ENCODE peak calls at places on chromosomes 11 and 22, in ten cellular contexts. R is osteocyte; H is fibroblast of mammary gland; D is tibial nerve; E is A549; J is CD8-positive, alpha-beta T cell; S is AG09309; N is astrocyte of the cerebellum; W is GM12865; C is prostate gland. Z is an unnamed sample.

GRCh38 chr22:44359496-44360110 is 46.9 kb upstream of the SHISAL1 start:
- DNase-seq in J (no peak), D (no peak), R (no peak), N (no peak), W (no peak), E (no peak), H (no peak), S (no peak), C (no peak), Z (no peak)

GRCh38 chr22:30636226-30637077 is 871 bp downstream of the SLC35E4 start:
- DNase-seq in H (peak; percentile 11), W (peak; percentile 70), J (peak; percentile 56), C (peak; percentile 7), N (no peak), E (peak; percentile 15), S (no peak), R (no peak), D (no peak), Z (peak; percentile 47)

GRCh38 chr11:99934008-99934407 is 753.1 kb upstream of the ARHGAP42 start:
- DNase-seq in W (no peak), D (no peak), C (no peak), H (peak; percentile 24), J (no peak), N (no peak), E (no peak), S (no peak), R (no peak), Z (no peak)

GRCh38 chr11:116536416-116536815 is 236.4 kb downstream of the BUD13 start:
- DNase-seq in J (no peak), D (no peak), E (no peak), W (no peak), S (no peak), N (no peak), H (no peak), C (no peak), R (no peak), Z (no peak)

GRCh38 chr22:41367680-41368542 is 13.8 kb upstream of the TEF start:
- DNase-seq in N (no peak), S (peak; percentile 34), R (no peak), J (no peak), E (no peak), C (peak; percentile 23), H (peak; percentile 12), W (no peak), D (peak; percentile 52), Z (peak; percentile 20)

GRCh38 chr11:30488304-30488998 is 97.7 kb downstream of the MPPED2 start:
- DNase-seq in H (no peak), W (no peak), R (no peak), N (peak; percentile 34), C (peak; percentile 85), D (no peak), S (no peak), J (no peak), E (peak; percentile 3), Z (peak; percentile 6)

GRCh38 chr22:48342732-48343131 is 1484.9 kb downstream of the BRD1 start:
- DNase-seq in S (no peak), R (no peak), J (no peak), W (no peak), N (no peak), H (no peak), C (no peak), E (no peak), D (no peak), Z (no peak)

GRCh38 chr22:39205344-39206021 is 39.3 kb downstream of the PDGFB start:
- DNase-seq in R (no peak), E (peak; percentile 65), S (no peak), H (peak; percentile 75), W (peak; percentile 50), N (no peak), C (no peak), J (peak; percentile 76), D (no peak), Z (peak; percentile 78)

GRCh38 chr11:19244084-19244483 is 3.3 kb upstream of the E2F8 start:
- DNase-seq in W (no peak), S (no peak), E (no peak), J (no peak), D (no peak), R (no peak), N (no peak), H (peak; percentile 53), C (peak; percentile 51), Z (peak; percentile 86)

GRCh38 chr11:19245351-19245750 is 4.6 kb upstream of the E2F8 start:
- DNase-seq in H (no peak), W (no peak), S (no peak), R (no peak), E (no peak), D (no peak), C (no peak), J (no peak), N (no peak), Z (no peak)

GRCh38 chr11:19243143-19243542 is 2.4 kb upstream of the E2F8 start:
- DNase-seq in E (no peak), N (no peak), D (no peak), S (no peak), R (no peak), W (no peak), J (no peak), C (no peak), H (no peak), Z (no peak)

GRCh38 chr11:19243601-19244000 is 2.9 kb upstream of the E2F8 start:
- DNase-seq in W (no peak), C (no peak), H (no peak), D (no peak), N (no peak), E (no peak), J (no peak), R (no peak), S (no peak), Z (no peak)

DNA sequence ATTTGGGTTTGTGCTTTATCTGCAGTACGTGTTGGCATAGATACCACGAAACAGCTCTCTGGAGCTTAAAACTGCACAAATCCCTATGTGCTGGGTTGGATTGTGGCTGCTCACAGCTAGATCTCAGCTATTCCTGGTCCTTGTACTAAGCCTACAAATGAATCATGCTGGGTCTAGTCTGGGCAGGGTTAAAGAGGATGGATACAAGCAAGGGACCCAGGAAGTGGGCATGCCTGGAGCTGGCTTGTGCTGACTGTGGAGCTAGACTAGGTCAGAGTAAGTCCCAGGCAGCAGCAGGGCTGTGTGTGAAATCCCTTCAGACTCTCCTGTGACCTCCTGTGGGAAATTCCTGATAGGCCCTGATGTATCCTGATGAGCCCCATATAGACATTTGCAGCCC is 3.9 kb upstream of the E2F8 start:
- DNase-seq in E (no peak), D (no peak), S (no peak), J (no peak), H (no peak), C (no peak), N (no peak), W (no peak), R (no peak), Z (peak; percentile 90)
- TF ChIP-seq CTCF in E (no peak), D (no peak), S (no peak), J (no peak), H (no peak), C (no peak), N (no peak), W (no peak), R (no peak), Z (no peak)

DNA sequence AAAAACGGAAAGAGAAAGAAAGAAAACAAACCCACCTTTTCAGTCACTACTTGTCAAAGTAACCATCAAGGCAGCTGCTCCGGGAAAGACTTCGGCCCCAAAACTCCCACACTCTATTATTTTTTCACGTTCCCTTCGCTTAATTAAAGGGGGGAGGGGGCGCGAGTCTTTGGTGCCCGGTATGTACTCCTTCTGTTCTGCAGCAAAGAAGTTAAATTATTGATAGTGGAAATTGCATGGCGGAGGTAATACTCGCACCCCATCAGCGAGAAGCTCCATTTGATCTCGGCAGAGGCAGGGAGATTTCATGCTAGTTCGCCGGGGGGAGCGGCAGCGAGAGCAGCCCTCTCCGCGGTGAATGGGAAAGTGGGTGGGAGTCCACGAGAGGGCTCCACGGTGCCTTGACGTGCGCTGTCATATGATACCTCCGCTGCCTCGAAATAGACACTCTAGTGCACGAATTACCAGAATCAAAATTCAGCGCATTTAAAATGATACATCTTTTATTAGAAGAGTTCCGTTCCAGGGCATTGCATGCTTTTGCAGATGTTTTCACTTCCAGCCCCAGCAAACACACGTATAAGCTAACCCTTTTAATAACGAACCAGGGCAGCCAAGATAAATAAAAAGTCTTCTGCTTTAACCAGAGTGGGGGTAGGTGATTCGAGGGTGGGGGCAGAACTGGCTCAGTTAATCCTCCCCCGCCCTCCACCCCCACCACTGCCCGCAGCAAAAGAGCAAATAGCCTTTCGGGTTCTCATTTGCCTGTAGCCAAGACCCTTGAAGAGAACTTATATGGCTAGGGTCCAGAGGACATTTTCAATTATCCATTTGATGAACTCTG is 1.2 kb upstream of the BDNF start:
- DNase-seq in C (no peak), N (no peak), W (peak; percentile 36), J (no peak), D (no peak), R (peak; percentile 80), S (peak; percentile 71), H (peak; percentile 46), E (peak; percentile 59), Z (no peak)
- TF ChIP-seq CTCF in C (no peak), N (peak; percentile 22), W (peak; percentile 4), J (no peak), D (no peak), R (peak; percentile 56), S (peak; percentile 45), H (peak; percentile 13), E (peak; percentile 48), Z (no peak)

GRCh38 chr11:94604496-94604895 is 37.3 kb downstream of the PIWIL4 start:
- DNase-seq in C (no peak), J (no peak), R (no peak), H (no peak), D (no peak), N (no peak), E (no peak), W (no peak), S (no peak), Z (no peak)

GRCh38 chr11:94599510-94599909 is 32.3 kb downstream of the PIWIL4 start:
- DNase-seq in N (no peak), E (no peak), H (no peak), W (no peak), D (no peak), J (no peak), R (no peak), S (no peak), C (no peak), Z (no peak)

GRCh38 chr11:94597896-94598295 is 30.7 kb downstream of the PIWIL4 start:
- DNase-seq in D (peak; percentile 8), R (no peak), J (no peak), N (no peak), S (no peak), W (peak; percentile 15), E (peak; percentile 5), C (no peak), H (no peak), Z (no peak)

GRCh38 chr11:94603587-94603986 is 36.4 kb downstream of the PIWIL4 start:
- DNase-seq in J (no peak), S (no peak), H (no peak), R (no peak), E (no peak), W (no peak), N (no peak), D (no peak), C (no peak), Z (no peak)

GRCh38 chr11:94602430-94603372 is 35.5 kb downstream of the PIWIL4 start:
- DNase-seq in J (peak; percentile 60), S (no peak), W (peak; percentile 70), R (no peak), N (no peak), C (peak; percentile 55), E (peak; percentile 41), D (peak; percentile 55), H (peak; percentile 91), Z (peak; percentile 68)
- TF ChIP-seq CTCF in J (no peak), S (no peak), W (peak; percentile 34), R (no peak), N (no peak), C (peak; percentile 52), E (no peak), D (no peak), H (peak; percentile 74), Z (peak; percentile 46)

GRCh38 chr11:19027829-19028595 is 32.5 kb downstream of the MRGPRX2 start:
- DNase-seq in W (no peak), R (no peak), C (no peak), S (peak; percentile 1), J (no peak), E (peak; percentile 59), N (peak; percentile 70), H (peak; percentile 90), D (no peak), Z (peak; percentile 98)

GRCh38 chr11:19026862-19027261 is 33.7 kb downstream of the MRGPRX2 start:
- DNase-seq in W (no peak), H (no peak), C (no peak), D (no peak), J (no peak), N (no peak), S (no peak), R (no peak), E (no peak), Z (no peak)

DNA sequence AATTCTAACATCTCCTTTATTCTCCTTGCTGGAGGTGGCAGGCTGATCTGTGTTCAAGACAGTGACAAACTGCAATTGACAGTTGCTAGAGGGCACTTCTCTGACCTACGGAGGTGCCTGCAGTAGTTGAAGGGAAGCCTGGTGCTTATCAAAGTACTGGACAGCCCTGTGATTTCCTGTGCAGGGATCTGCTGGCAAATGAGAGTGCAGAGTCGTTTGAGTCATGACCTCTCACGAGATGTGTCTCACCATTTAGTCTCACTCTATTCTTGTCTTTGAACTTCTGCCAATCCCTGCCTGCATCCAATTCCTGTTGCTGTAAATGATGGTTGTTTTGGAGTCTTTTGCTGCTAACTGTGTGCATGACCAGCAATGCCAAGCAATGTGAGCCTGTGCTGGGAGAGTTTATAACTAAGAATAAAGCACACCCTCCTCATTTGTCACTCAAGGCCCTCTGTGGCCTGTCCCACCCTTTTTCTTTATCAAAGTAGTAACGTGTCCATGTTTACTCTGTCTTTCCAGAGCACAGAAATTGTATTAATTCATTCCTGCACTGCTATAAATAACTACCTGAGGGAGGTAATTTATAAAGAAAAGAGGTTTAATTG is 34.6 kb downstream of the MRGPRX2 start:
- DNase-seq in W (no peak), N (no peak), R (no peak), C (no peak), E (no peak), D (no peak), H (peak; percentile 43), J (no peak), S (no peak), Z (peak; percentile 17)
- TF ChIP-seq CTCF in W (no peak), N (no peak), R (no peak), C (no peak), E (no peak), D (no peak), H (no peak), J (no peak), S (no peak), Z (no peak)

Z was measured in mammary epithelial cell.